ENCODE peak calls at places on chromosome X, in nine cellular contexts. V, U, P, L, I, T, N, Y and E are unnamed samples. For H3K36me3, the result is how much of the 10 kb centered on the place peaks cover.

GRCh38 chrX:50905334-50905733 is 5.2 kb upstream of the BMP15 start:
- DNase-seq in V (no peak), Y (peak), T (no peak), U (no peak), L (no peak), P (no peak), I (no peak), N (no peak), E (no peak)

GRCh38 chrX:25597561-25597960 is 540.6 kb upstream of the MAGEB18 start:
- DNase-seq in L (no peak), V (no peak), P (no peak), N (peak), U (no peak), T (peak), Y (peak), I (no peak), E (no peak)

GRCh38 chrX:31420302-31420701 is 348.5 kb upstream of the FTHL17 start:
- DNase-seq in L (no peak), Y (no peak), T (no peak), N (no peak), V (no peak), U (no peak), I (no peak), P (no peak), E (no peak)

GRCh38 chrX:153948847-153949819 is 4.7 kb upstream of the RENBP start:
- DNase-seq in L (no peak), N (no peak), V (peak), I (no peak), U (no peak), Y (no peak), P (no peak), T (no peak), E (no peak)

GRCh38 chrX:2516612-2517011 is 15.8 kb upstream of the DHRSX start:
- DNase-seq in T (no peak), I (no peak), V (no peak), L (no peak), Y (no peak), P (no peak), N (no peak), U (no peak), E (no peak)

GRCh38 chrX:37454537-37455285 is 105.5 kb downstream of the PRRG1 start:
- DNase-seq in P (no peak), V (peak), L (no peak), I (no peak), T (peak), N (peak), Y (peak), U (no peak), E (no peak)

GRCh38 chrX:96979766-96980165 is 96.1 kb downstream of the RPA4 start:
- DNase-seq in N (no peak), L (no peak), U (no peak), Y (no peak), I (no peak), T (no peak), V (no peak), P (no peak), E (no peak)

GRCh38 chrX:132023896-132024386 is 839 bp downstream of the STK26 start:
- DNase-seq in T (no peak), I (peak), V (peak), U (peak), N (no peak), L (no peak), Y (no peak), P (no peak), E (peak)

GRCh38 chrX:40173662-40174593 is 76.2 kb upstream of the BCOR start:
- DNase-seq in N (no peak), U (no peak), L (peak), I (peak), P (peak), V (peak), Y (peak), T (peak), E (peak)

GRCh38 chrX:53223955-53224859 is 800 bp downstream of the KDM5C start:
- DNase-seq in U (no peak), Y (peak), N (peak), P (no peak), T (peak), I (peak), V (peak), L (peak), E (no peak)

GRCh38 chrX:123340691-123341090 is 156.6 kb downstream of the GRIA3 start:
- DNase-seq in I (no peak), V (no peak), N (no peak), U (no peak), L (no peak), P (no peak), Y (no peak), T (no peak), E (no peak)

GRCh38 chrX:2425281-2426071 is 75.3 kb downstream of the DHRSX start:
- DNase-seq in L (no peak), V (no peak), N (peak), U (no peak), I (no peak), Y (no peak), P (no peak), T (peak), E (no peak)

GRCh38 chrX:72620550-72621145 is 48.0 kb upstream of the HDAC8 start:
- DNase-seq in U (no peak), T (peak), N (peak), P (peak), V (peak), L (peak), I (peak), Y (peak), E (peak)

GRCh38 chrX:48761674-48762471 is at the start of gene GLOD5:
- DNase-seq in Y (peak), L (no peak), P (peak), N (no peak), V (no peak), T (peak), U (no peak), I (peak), E (no peak)

GRCh38 chrX:17597836-17598434 is 139.4 kb upstream of the SCML1 start:
- DNase-seq in N (peak), I (no peak), U (no peak), V (peak), L (peak), T (peak), P (no peak), Y (peak), E (peak)

GRCh38 chrX:136453771-136454170 is 34.0 kb upstream of the BRS3 start:
- DNase-seq in U (no peak), Y (no peak), L (no peak), N (no peak), I (no peak), P (no peak), V (no peak), T (no peak), E (no peak)

GRCh38 chrX:66110112-66110511 is 53.9 kb upstream of the HEPH start:
- DNase-seq in L (no peak), N (no peak), Y (peak), I (no peak), T (no peak), V (peak), U (no peak), P (no peak), E (no peak)

GRCh38 chrX:38494239-38494823 is 67.0 kb upstream of the TSPAN7 start:
- DNase-seq in L (no peak), I (no peak), P (no peak), T (no peak), U (no peak), Y (no peak), V (no peak), N (no peak), E (no peak)

GRCh38 chrX:39519566-39520301 is 578.0 kb downstream of the BCOR start:
- DNase-seq in I (no peak), L (no peak), U (no peak), P (no peak), T (no peak), N (no peak), V (no peak), Y (no peak), E (no peak)

GRCh38 chrX:1093112-1093511 is 119.3 kb downstream of the CRLF2 start:
- DNase-seq in P (no peak), T (no peak), U (peak), V (no peak), I (no peak), N (no peak), Y (no peak), L (no peak), E (no peak)

GRCh38 chrX:153430796-153431195 is 15.1 kb downstream of the TREX2 start:
- DNase-seq in Y (no peak), T (no peak), L (no peak), P (no peak), V (no peak), I (no peak), N (no peak), U (no peak), E (no peak)

GRCh38 chrX:76148011-76148665 is 24.7 kb upstream of the PBDC1 start:
- DNase-seq in I (no peak), P (no peak), U (no peak), Y (peak), N (peak), V (peak), T (peak), L (no peak), E (peak)

GRCh38 chrX:22338740-22339139 is 66.0 kb downstream of the CBLL2 start:
- DNase-seq in I (no peak), P (no peak), V (no peak), Y (no peak), N (peak), L (no peak), U (no peak), T (peak), E (no peak)

GRCh38 chrX:131397891-131398290 is 108.8 kb upstream of the IGSF1 start:
- DNase-seq in U (no peak), I (no peak), P (no peak), T (no peak), V (no peak), N (no peak), Y (no peak), L (no peak), E (no peak)

GRCh38 chrX:132622130-132622529 is 133.3 kb upstream of the MBNL3 start:
- DNase-seq in L (no peak), N (peak), Y (peak), U (no peak), T (peak), V (peak), I (no peak), P (no peak), E (no peak)

GRCh38 chrX:43968347-43968746 is 4.8 kb downstream of the NDP start:
- DNase-seq in L (no peak), N (no peak), Y (no peak), P (no peak), U (no peak), V (no peak), T (no peak), I (no peak), E (no peak)

GRCh38 chrX:124208675-124209074 is 123.8 kb upstream of the TEX13D start:
- DNase-seq in N (no peak), P (no peak), Y (no peak), T (no peak), V (no peak), L (no peak), I (no peak), U (no peak), E (no peak)

GRCh38 chrX:22134681-22135080 is 102.6 kb downstream of the PHEX start:
- DNase-seq in T (peak), V (peak), N (peak), L (no peak), Y (peak), I (no peak), U (no peak), P (peak), E (no peak)

GRCh38 chrX:151694661-151695582 is at the start of gene PRRG3:
- DNase-seq in Y (no peak), N (no peak), P (no peak), L (no peak), T (no peak), V (no peak), U (no peak), I (no peak), E (peak)

GRCh38 chrX:50157545-50158125 is 43.2 kb downstream of the AKAP4 start:
- DNase-seq in T (no peak), L (no peak), I (no peak), U (no peak), P (no peak), Y (peak), V (no peak), N (no peak), E (peak)

GRCh38 chrX:43898406-43898805 is 16.2 kb upstream of the MAOB start:
- DNase-seq in N (no peak), V (no peak), T (no peak), U (no peak), P (no peak), L (no peak), I (no peak), Y (no peak), E (no peak)

GRCh38 chrX:66988331-66988730 is 349.5 kb upstream of the EDA2R start:
- DNase-seq in N (no peak), U (no peak), Y (no peak), L (no peak), T (no peak), V (no peak), I (no peak), P (no peak), E (no peak)

GRCh38 chrX:106698693-106699092 is 27.8 kb upstream of the RNF128 start:
- DNase-seq in P (no peak), I (no peak), L (no peak), T (peak), U (no peak), N (peak), Y (peak), V (no peak), E (no peak)

GRCh38 chrX:81232218-81232617 is 30.3 kb downstream of the SH3BGRL start:
- DNase-seq in U (no peak), N (no peak), L (no peak), Y (no peak), V (no peak), T (no peak), P (no peak), I (no peak), E (no peak)

GRCh38 chrX:26922278-26922677 is 540.9 kb downstream of the PPP4R3C start:
- DNase-seq in I (no peak), L (no peak), T (peak), N (peak), Y (no peak), V (peak), P (no peak), U (no peak), E (no peak)

DNA sequence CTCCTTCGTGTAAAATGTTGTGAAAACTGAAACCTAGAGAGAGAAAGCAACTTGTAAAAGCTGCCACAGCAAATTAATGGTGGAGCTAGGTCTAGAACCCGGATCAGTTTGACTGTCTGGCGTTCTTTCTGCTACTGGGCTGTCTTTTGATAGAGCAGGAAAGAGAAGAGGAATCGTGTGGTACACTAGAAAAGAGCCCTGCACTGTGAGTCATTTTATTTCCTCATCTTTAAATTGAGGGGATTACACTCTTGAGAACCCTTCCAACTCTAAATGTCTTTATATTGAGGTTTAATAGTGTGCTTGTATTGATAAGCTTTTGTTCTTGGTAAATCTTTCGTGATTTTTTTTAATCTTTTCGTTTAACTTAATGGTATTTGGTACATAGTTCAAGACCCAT is 4.3 kb downstream of the WDR44 start:
- DNase-seq in V (peak), I (no peak), P (no peak), N (no peak), Y (peak), T (peak), U (no peak), L (no peak), E (no peak)
- H3K4me3 ChIP-seq in V (no peak), I (no peak), P (no peak), N (no peak), Y (no peak), T (peak), U (no peak), L (no peak), E (no peak)

DNA sequence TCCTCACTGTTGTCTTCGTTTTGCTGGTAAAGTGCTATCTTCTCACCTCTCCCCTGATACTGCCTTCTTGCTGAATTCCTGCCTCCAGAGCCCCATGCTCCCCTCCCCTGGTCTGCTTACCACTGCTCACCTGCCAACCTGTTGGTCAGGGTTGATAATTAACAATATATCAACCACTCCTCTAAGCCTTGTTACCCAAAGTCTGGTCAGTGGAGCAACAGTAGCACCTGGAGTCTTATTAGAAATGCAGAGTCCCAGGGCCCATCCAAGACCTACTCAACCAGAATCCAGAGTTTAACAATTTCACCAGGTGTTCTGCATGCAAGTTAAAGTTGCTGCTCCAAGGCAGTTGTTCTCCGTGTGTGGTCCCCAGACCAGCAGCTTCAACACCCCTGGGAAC is 55.0 kb downstream of the EFNB1 start:
- DNase-seq in I (no peak), Y (no peak), P (no peak), L (no peak), U (no peak), T (no peak), N (no peak), V (no peak), E (no peak)
- H3K36me3 ChIP-seq in I (under half), Y (under half), P (under half), L (under half), U (under half), T (under half), N (under half), V (under half), E (under half)

DNA sequence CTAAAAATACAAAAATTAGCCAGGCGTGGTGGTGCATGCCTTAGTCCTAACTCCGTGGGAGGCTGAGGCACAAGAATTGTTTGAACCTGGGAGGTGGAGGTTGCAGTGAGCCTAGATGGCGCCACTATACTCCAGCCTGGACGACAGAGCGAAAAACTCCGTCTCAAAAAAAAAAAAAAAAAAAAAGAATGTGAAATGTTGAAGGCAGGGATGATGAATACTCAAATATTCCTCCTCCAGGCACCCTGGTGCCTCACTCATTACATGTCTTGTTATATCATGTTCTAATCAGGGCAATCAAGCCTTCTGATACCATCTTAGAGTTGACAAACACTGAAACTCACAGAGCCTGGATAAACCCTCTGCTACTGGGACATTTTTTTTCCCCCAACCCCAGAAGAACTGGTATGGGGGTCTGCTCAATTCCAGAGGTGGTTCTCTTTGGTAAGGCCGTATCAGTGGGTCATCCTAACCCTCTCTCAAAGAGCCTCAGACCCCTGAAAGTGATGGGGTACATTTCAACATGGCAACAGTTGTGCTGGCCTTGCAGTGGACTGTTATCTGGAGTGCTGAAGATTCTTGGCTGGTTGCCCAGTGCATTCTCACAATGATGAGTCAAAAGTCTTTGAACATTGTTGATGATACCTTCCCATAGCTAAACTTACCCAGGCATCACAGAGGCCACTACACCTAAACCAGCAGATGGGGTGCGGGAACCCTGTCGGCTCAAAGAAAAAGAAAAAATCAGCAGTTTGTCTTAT is 2.4 kb upstream of the SH3KBP1 start:
- DNase-seq in N (peak), Y (peak), V (no peak), L (peak), T (peak), I (no peak), U (peak), P (no peak), E (peak)
- TF ChIP-seq CTCF in N (no peak), Y (peak), V (no peak), L (no peak), T (no peak), I (no peak), U (no peak), P (no peak), E (no peak)

GRCh38 chrX:110201799-110202198 is 116.1 kb downstream of the AMMECR1 start:
- DNase-seq in U (no peak), P (no peak), I (no peak), L (no peak), Y (no peak), N (no peak), T (no peak), V (no peak), E (no peak)
- H3K4me3 ChIP-seq in U (no peak), P (no peak), I (no peak), L (no peak), Y (no peak), N (no peak), T (no peak), V (no peak), E (no peak)

GRCh38 chrX:71563921-71564320 is 14.3 kb upstream of the GCNA start:
- DNase-seq in U (no peak), V (no peak), P (no peak), Y (no peak), T (no peak), L (no peak), N (no peak), I (no peak), E (no peak)

GRCh38 chrX:71565634-71566033 is 12.6 kb upstream of the GCNA start:
- DNase-seq in Y (no peak), L (no peak), N (no peak), T (no peak), U (no peak), P (no peak), I (no peak), V (peak), E (no peak)
- H3K36me3 ChIP-seq in Y (half or more), L (under half), N (half or more), T (under half), U (half or more), P (under half), I (under half), V (under half), E (under half)

GRCh38 chrX:133674726-133675470 is 259.6 kb upstream of the GPC4 start:
- DNase-seq in V (no peak), Y (no peak), N (no peak), P (peak), T (no peak), I (no peak), U (no peak), L (no peak), E (no peak)

GRCh38 chrX:133668225-133668931 is 253.1 kb upstream of the GPC4 start:
- DNase-seq in I (no peak), T (no peak), V (no peak), U (no peak), N (no peak), P (no peak), Y (no peak), L (no peak), E (no peak)

GRCh38 chrX:133666256-133666655 is 251.0 kb upstream of the GPC4 start:
- DNase-seq in L (no peak), P (no peak), N (no peak), V (no peak), Y (no peak), I (no peak), U (no peak), T (no peak), E (no peak)

DNA sequence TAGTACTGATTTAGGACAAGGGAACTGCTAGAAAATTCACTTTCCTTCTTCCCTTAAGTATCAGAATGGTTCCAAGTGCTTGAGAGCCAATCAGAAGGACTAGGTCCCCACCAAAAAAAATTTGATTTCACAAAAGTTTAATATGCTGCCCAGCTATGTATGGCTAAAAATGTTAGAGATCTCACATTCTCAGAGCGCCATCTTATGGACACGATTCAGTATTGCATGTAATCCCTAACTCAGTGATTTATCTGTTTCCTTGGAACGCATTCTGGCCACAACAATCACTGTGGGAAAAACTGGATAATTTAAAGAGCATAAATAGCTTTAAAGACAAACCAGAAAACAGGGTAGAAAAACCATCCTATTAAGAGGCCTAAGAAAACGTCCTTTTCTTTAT is 255.1 kb upstream of the GPC4 start:
- DNase-seq in U (no peak), L (peak), Y (peak), P (no peak), V (peak), T (peak), N (peak), I (no peak), E (peak)
- TF ChIP-seq CTCF in U (no peak), L (peak), Y (peak), P (peak), V (peak), T (peak), N (peak), I (peak), E (peak)

GRCh38 chrX:12269484-12269883 is 131.2 kb downstream of the FRMPD4 start:
- DNase-seq in T (no peak), U (no peak), N (no peak), V (no peak), Y (no peak), I (no peak), P (no peak), L (no peak), E (no peak)
- H3K4me3 ChIP-seq in T (no peak), U (no peak), N (no peak), V (no peak), Y (no peak), I (no peak), P (no peak), L (no peak), E (no peak)